ENCODE peak calls at places on chromosomes 13 and 19, in eight cellular contexts. One of them, this sample, is unnamed.
A peak's percentile ranks its signal among the peaks of the same experiment; 100 is the strongest.

GRCh38 chr19:41939861-41940442 is 11.7 kb upstream of the ERFL start:
- DNase-seq in MM.1S: no peak
- DNase-seq in heart right ventricle: no peak
- DNase-seq in left lung: peak; percentile 84
- DNase-seq in gastrocnemius medialis: no peak
- DNase-seq in ovary: no peak
- DNase-seq in AG04450: no peak
- DNase-seq in hepatocyte: peak; percentile 60
- DNase-seq in this sample: no peak

GRCh38 chr19:6198896-6199239 is 63.4 kb downstream of the ACSBG2 start:
- DNase-seq in MM.1S: no peak
- DNase-seq in heart right ventricle: no peak
- DNase-seq in left lung: no peak
- DNase-seq in gastrocnemius medialis: no peak
- DNase-seq in ovary: no peak
- DNase-seq in AG04450: no peak
- DNase-seq in hepatocyte: no peak
- DNase-seq in this sample: no peak

GRCh38 chr13:109100705-109101104 is 471.3 kb downstream of the MYO16 start:
- DNase-seq in MM.1S: no peak
- DNase-seq in heart right ventricle: no peak
- DNase-seq in left lung: no peak
- DNase-seq in gastrocnemius medialis: no peak
- DNase-seq in ovary: no peak
- DNase-seq in AG04450: no peak
- DNase-seq in hepatocyte: no peak
- DNase-seq in this sample: peak; percentile 22

GRCh38 chr19:33431986-33432385 is 58.5 kb downstream of the CEBPG start:
- DNase-seq in MM.1S: no peak
- DNase-seq in heart right ventricle: no peak
- DNase-seq in left lung: peak; percentile 16
- DNase-seq in gastrocnemius medialis: no peak
- DNase-seq in ovary: no peak
- DNase-seq in AG04450: no peak
- DNase-seq in hepatocyte: no peak
- DNase-seq in this sample: no peak

GRCh38 chr13:41608111-41608510 is 150.8 kb downstream of the RGCC start:
- DNase-seq in MM.1S: no peak
- DNase-seq in heart right ventricle: no peak
- DNase-seq in left lung: no peak
- DNase-seq in gastrocnemius medialis: no peak
- DNase-seq in ovary: no peak
- DNase-seq in AG04450: no peak
- DNase-seq in hepatocyte: no peak
- DNase-seq in this sample: no peak

GRCh38 chr19:41221514-41222205 is 2.6 kb downstream of the AXL start:
- DNase-seq in MM.1S: no peak
- DNase-seq in heart right ventricle: no peak
- DNase-seq in left lung: peak; percentile 67
- DNase-seq in gastrocnemius medialis: no peak
- DNase-seq in ovary: no peak
- DNase-seq in AG04450: no peak
- DNase-seq in hepatocyte: no peak
- DNase-seq in this sample: no peak

GRCh38 chr13:74052402-74052928 is 81.7 kb downstream of the KLF12 start:
- DNase-seq in MM.1S: no peak
- DNase-seq in heart right ventricle: no peak
- DNase-seq in left lung: no peak
- DNase-seq in gastrocnemius medialis: no peak
- DNase-seq in ovary: no peak
- DNase-seq in AG04450: no peak
- DNase-seq in hepatocyte: no peak
- DNase-seq in this sample: no peak

GRCh38 chr13:28601581-28601980 is 57.3 kb upstream of the POMP start:
- DNase-seq in MM.1S: no peak
- DNase-seq in heart right ventricle: no peak
- DNase-seq in left lung: no peak
- DNase-seq in gastrocnemius medialis: no peak
- DNase-seq in ovary: no peak
- DNase-seq in AG04450: no peak
- DNase-seq in hepatocyte: no peak
- DNase-seq in this sample: no peak

GRCh38 chr13:113791226-113791625 is 32.2 kb downstream of the TMEM255B start:
- DNase-seq in MM.1S: no peak
- DNase-seq in heart right ventricle: no peak
- DNase-seq in left lung: no peak
- DNase-seq in gastrocnemius medialis: no peak
- DNase-seq in ovary: peak; percentile 15
- DNase-seq in AG04450: no peak
- DNase-seq in hepatocyte: no peak
- DNase-seq in this sample: no peak

GRCh38 chr13:51935326-51936171 is 73.8 kb downstream of the CCDC70 start:
- DNase-seq in MM.1S: no peak
- DNase-seq in heart right ventricle: no peak
- DNase-seq in left lung: no peak
- DNase-seq in gastrocnemius medialis: no peak
- DNase-seq in ovary: no peak
- DNase-seq in AG04450: no peak
- DNase-seq in hepatocyte: peak; percentile 49
- DNase-seq in this sample: no peak

GRCh38 chr19:10966809-10967208 is 6.0 kb downstream of the SMARCA4 start:
- DNase-seq in MM.1S: no peak
- DNase-seq in heart right ventricle: no peak
- DNase-seq in left lung: no peak
- DNase-seq in gastrocnemius medialis: no peak
- DNase-seq in ovary: no peak
- DNase-seq in AG04450: no peak
- DNase-seq in hepatocyte: no peak
- DNase-seq in this sample: no peak

GRCh38 chr13:84126671-84127171 is 244.4 kb upstream of the SLITRK1 start:
- DNase-seq in MM.1S: peak; percentile 91
- DNase-seq in heart right ventricle: no peak
- DNase-seq in left lung: peak; percentile 44
- DNase-seq in gastrocnemius medialis: no peak
- DNase-seq in ovary: no peak
- DNase-seq in AG04450: no peak
- DNase-seq in hepatocyte: peak; percentile 5
- DNase-seq in this sample: no peak

GRCh38 chr13:71864094-71864980 is 2.7 kb downstream of the DACH1 start:
- DNase-seq in MM.1S: no peak
- DNase-seq in heart right ventricle: peak; percentile 63
- DNase-seq in left lung: peak; percentile 88
- DNase-seq in gastrocnemius medialis: no peak
- DNase-seq in ovary: no peak
- DNase-seq in AG04450: no peak
- DNase-seq in hepatocyte: peak; percentile 61
- DNase-seq in this sample: no peak

GRCh38 chr13:33158830-33159229 is 126.7 kb downstream of the STARD13 start:
- DNase-seq in MM.1S: no peak
- DNase-seq in heart right ventricle: no peak
- DNase-seq in left lung: no peak
- DNase-seq in gastrocnemius medialis: no peak
- DNase-seq in ovary: no peak
- DNase-seq in AG04450: no peak
- DNase-seq in hepatocyte: no peak
- DNase-seq in this sample: no peak
- H3K27me3 ChIP-seq in MM.1S: no peaks in the 10 kb centered on the region
- H3K27me3 ChIP-seq in heart right ventricle: no peaks in the 10 kb centered on the region
- H3K27me3 ChIP-seq in left lung: no peaks in the 10 kb centered on the region
- H3K27me3 ChIP-seq in gastrocnemius medialis: no peaks in the 10 kb centered on the region
- H3K27me3 ChIP-seq in ovary: no peaks in the 10 kb centered on the region
- H3K27me3 ChIP-seq in AG04450: no peaks in the 10 kb centered on the region
- H3K27me3 ChIP-seq in hepatocyte: no peaks in the 10 kb centered on the region
- H3K27me3 ChIP-seq in this sample: no peaks in the 10 kb centered on the region

DNA sequence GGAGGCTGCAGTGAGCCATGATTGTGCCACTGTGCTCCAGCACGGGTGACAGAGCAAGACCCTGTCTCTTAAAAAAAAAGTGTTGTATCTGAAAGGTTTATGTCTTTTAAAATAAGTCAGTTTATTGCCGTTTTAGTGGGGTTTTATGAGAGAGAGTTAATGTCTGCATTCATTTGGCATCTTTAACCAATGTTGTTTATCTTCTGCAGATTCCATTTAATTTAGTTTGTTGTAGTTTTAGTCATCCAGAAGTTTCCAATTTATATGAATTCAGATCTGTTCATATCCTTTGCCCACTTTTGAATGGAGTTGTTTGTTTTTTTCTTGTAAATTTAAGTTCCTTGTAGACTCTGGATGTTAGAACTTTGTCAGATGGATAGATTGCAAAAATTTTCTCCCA is 36.7 kb upstream of the LPAR6 start:
- DNase-seq in MM.1S: no peak
- DNase-seq in heart right ventricle: no peak
- DNase-seq in left lung: no peak
- DNase-seq in gastrocnemius medialis: no peak
- DNase-seq in ovary: no peak
- DNase-seq in AG04450: no peak
- DNase-seq in hepatocyte: no peak
- DNase-seq in this sample: no peak
- H3K4me3 ChIP-seq in MM.1S: no peak overlapping the region
- H3K4me3 ChIP-seq in heart right ventricle: no peak overlapping the region
- H3K4me3 ChIP-seq in left lung: no peak overlapping the region
- H3K4me3 ChIP-seq in gastrocnemius medialis: no peak overlapping the region
- H3K4me3 ChIP-seq in ovary: no peak overlapping the region
- H3K4me3 ChIP-seq in AG04450: no peak overlapping the region
- H3K4me3 ChIP-seq in hepatocyte: no peak overlapping the region
- H3K4me3 ChIP-seq in this sample: no peak overlapping the region

GRCh38 chr13:19052931-19053330 is 128.7 kb downstream of the TUBA3C start:
- DNase-seq in MM.1S: no peak
- DNase-seq in heart right ventricle: no peak
- DNase-seq in left lung: no peak
- DNase-seq in gastrocnemius medialis: no peak
- DNase-seq in ovary: no peak
- DNase-seq in AG04450: no peak
- DNase-seq in hepatocyte: no peak
- DNase-seq in this sample: no peak

GRCh38 chr13:19053561-19053960 is 128.1 kb downstream of the TUBA3C start:
- DNase-seq in MM.1S: no peak
- DNase-seq in heart right ventricle: no peak
- DNase-seq in left lung: no peak
- DNase-seq in gastrocnemius medialis: no peak
- DNase-seq in ovary: no peak
- DNase-seq in AG04450: no peak
- DNase-seq in hepatocyte: no peak
- DNase-seq in this sample: no peak

GRCh38 chr13:19048381-19048780 is 133.2 kb downstream of the TUBA3C start:
- DNase-seq in MM.1S: no peak
- DNase-seq in heart right ventricle: no peak
- DNase-seq in left lung: no peak
- DNase-seq in gastrocnemius medialis: no peak
- DNase-seq in ovary: no peak
- DNase-seq in AG04450: no peak
- DNase-seq in hepatocyte: no peak
- DNase-seq in this sample: no peak

GRCh38 chr13:19052180-19052579 is 129.4 kb downstream of the TUBA3C start:
- DNase-seq in MM.1S: no peak
- DNase-seq in heart right ventricle: no peak
- DNase-seq in left lung: no peak
- DNase-seq in gastrocnemius medialis: no peak
- DNase-seq in ovary: no peak
- DNase-seq in AG04450: no peak
- DNase-seq in hepatocyte: no peak
- DNase-seq in this sample: no peak

DNA sequence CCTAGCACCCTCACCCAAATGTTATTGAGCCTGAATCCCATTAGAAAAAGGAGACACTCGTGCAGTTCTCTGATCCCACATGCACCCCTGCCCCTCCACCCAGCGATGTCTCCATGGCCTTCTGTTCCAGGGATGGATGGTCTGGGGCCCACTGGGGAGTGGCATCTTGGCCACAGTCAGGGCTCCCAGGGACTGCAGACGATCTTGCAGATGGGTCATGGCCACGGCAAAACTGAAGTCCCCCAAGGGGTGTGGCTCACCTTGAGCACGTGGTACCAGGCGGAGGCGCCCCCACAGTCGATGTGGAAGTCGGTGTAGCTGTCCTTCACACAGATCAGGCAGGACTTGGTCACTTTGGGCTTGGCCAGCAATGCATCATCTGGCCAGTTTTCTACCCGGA is 130.7 kb downstream of the TUBA3C start:
- DNase-seq in MM.1S: no peak
- DNase-seq in heart right ventricle: no peak
- DNase-seq in left lung: no peak
- DNase-seq in gastrocnemius medialis: no peak
- DNase-seq in ovary: no peak
- DNase-seq in AG04450: no peak
- DNase-seq in hepatocyte: no peak
- DNase-seq in this sample: no peak
- H3K9me3 ChIP-seq in MM.1S: no peaks in the 10 kb centered on the region
- H3K9me3 ChIP-seq in heart right ventricle: no peaks in the 10 kb centered on the region
- H3K9me3 ChIP-seq in left lung: peaks cover 11% of the 10 kb centered on the region
- H3K9me3 ChIP-seq in gastrocnemius medialis: no peaks in the 10 kb centered on the region
- H3K9me3 ChIP-seq in ovary: no peaks in the 10 kb centered on the region
- H3K9me3 ChIP-seq in AG04450: peaks cover 78% of the 10 kb centered on the region
- H3K9me3 ChIP-seq in hepatocyte: no peaks in the 10 kb centered on the region
- H3K9me3 ChIP-seq in this sample: no peaks in the 10 kb centered on the region

DNA sequence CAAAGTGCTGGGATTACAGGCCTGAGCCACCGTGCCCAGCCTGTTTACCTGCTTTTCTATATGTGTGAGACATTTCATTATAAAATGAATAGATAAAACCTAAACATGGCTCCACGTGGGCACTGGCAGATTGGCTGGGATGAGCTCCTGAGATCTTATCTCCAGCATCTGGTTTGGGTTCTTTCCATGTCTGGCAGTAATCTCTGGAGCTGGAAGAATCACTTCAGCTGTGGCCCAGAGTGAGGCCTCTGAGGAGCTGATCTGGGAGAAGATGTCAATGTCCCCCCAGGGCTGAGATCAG is 5.5 kb upstream of the SULT2A1 start:
- DNase-seq in MM.1S: no peak
- DNase-seq in heart right ventricle: no peak
- DNase-seq in left lung: no peak
- DNase-seq in gastrocnemius medialis: no peak
- DNase-seq in ovary: no peak
- DNase-seq in AG04450: no peak
- DNase-seq in hepatocyte: no peak
- DNase-seq in this sample: no peak
- H3K27me3 ChIP-seq in MM.1S: peaks cover 82% of the 10 kb centered on the region
- H3K27me3 ChIP-seq in heart right ventricle: peaks cover 13% of the 10 kb centered on the region
- H3K27me3 ChIP-seq in left lung: peaks cover 2% of the 10 kb centered on the region
- H3K27me3 ChIP-seq in gastrocnemius medialis: no peaks in the 10 kb centered on the region
- H3K27me3 ChIP-seq in ovary: no peaks in the 10 kb centered on the region
- H3K27me3 ChIP-seq in AG04450: no peaks in the 10 kb centered on the region
- H3K27me3 ChIP-seq in hepatocyte: no peaks in the 10 kb centered on the region
- H3K27me3 ChIP-seq in this sample: peaks cover 14% of the 10 kb centered on the region

This sample was measured in MG63.